ENCODE peak calls at places on chromosomes 4 and X, in ten cellular contexts. Y is NCI-H2029 treated with DMSO at 0.1 percent for 48 hours; B is NCI-H2107; C is CD8-positive, alpha-beta T cell; X is aorta; G is mucosa of gallbladder; E is GM13977; D is AG08396; U is fibroblast of lung; K is progenitor cell of endocrine pancreas. N is an unnamed sample.
A peak's percentile ranks its signal among the peaks of the same experiment; 100 is the strongest.

GRCh38 chrX:125203737-125204578 is 115.7 kb upstream of the TEX13C start:
- DNase-seq in Y (peak; percentile 35), B (no peak), C (peak; percentile 4), X (peak; percentile 75), G (peak; percentile 16), E (no peak), D (peak; percentile 11), U (peak; percentile 0), K (peak; percentile 26), N (no peak)

GRCh38 chrX:108122748-108123147 is 31.2 kb downstream of the ATG4A start:
- DNase-seq in Y (no peak), B (no peak), C (no peak), X (no peak), G (no peak), E (no peak), D (peak; percentile 9), U (peak; percentile 75), K (no peak), N (no peak)

GRCh38 chr4:55183926-55184599 is 58.7 kb upstream of the KDR start:
- DNase-seq in Y (no peak), B (no peak), C (no peak), X (no peak), G (no peak), E (no peak), D (peak; percentile 71), U (peak; percentile 97), K (no peak), N (no peak)

GRCh38 chrX:20067709-20068315 is 48.9 kb downstream of the MAP7D2 start:
- DNase-seq in Y (peak; percentile 43), B (peak; percentile 9), C (no peak), X (peak; percentile 89), G (peak; percentile 73), E (no peak), D (peak; percentile 81), U (peak; percentile 90), K (no peak), N (no peak)

GRCh38 chr4:113012122-113012725 is 37.2 kb upstream of the ANK2 start:
- DNase-seq in Y (no peak), B (no peak), C (no peak), X (no peak), G (no peak), E (no peak), D (no peak), U (no peak), K (no peak), N (no peak)

GRCh38 chr4:39655866-39656265 is 17.2 kb upstream of the SMIM14 start:
- DNase-seq in Y (no peak), B (no peak), C (no peak), X (no peak), G (no peak), E (peak; percentile 45), D (no peak), U (no peak), K (no peak), N (no peak)

GRCh38 chr4:173014113-173014558 is 154.5 kb upstream of the GALNT7 start:
- DNase-seq in Y (no peak), B (peak; percentile 7), C (no peak), X (no peak), G (no peak), E (no peak), D (peak; percentile 31), U (peak; percentile 85), K (no peak), N (no peak)

GRCh38 chr4:40395908-40396806 is 61.0 kb downstream of the CHRNA9 start:
- DNase-seq in Y (peak; percentile 95), B (peak; percentile 69), C (no peak), X (no peak), G (peak; percentile 85), E (no peak), D (no peak), U (peak; percentile 17), K (no peak), N (no peak)

GRCh38 chr4:2428496-2429213 is 9.9 kb downstream of the CFAP99 start:
- DNase-seq in Y (no peak), B (no peak), C (no peak), X (no peak), G (no peak), E (no peak), D (no peak), U (no peak), K (no peak), N (no peak)

GRCh38 chr4:77155631-77156345 is 1.2 kb upstream of the CCNG2 start:
- DNase-seq in Y (no peak), B (no peak), C (no peak), X (no peak), G (no peak), E (no peak), D (no peak), U (no peak), K (no peak), N (no peak)

GRCh38 chrX:74523870-74524735 is 90.3 kb downstream of the RLIM start:
- DNase-seq in Y (no peak), B (no peak), C (no peak), X (no peak), G (no peak), E (no peak), D (no peak), U (no peak), K (no peak), N (no peak)

GRCh38 chr4:30256105-30256828 is 463.9 kb upstream of the PCDH7 start:
- DNase-seq in Y (no peak), B (no peak), C (no peak), X (no peak), G (no peak), E (no peak), D (no peak), U (no peak), K (no peak), N (no peak)

GRCh38 chr4:188779586-188779985 is 640.3 kb downstream of the TRIML1 start:
- DNase-seq in Y (no peak), B (no peak), C (no peak), X (no peak), G (no peak), E (no peak), D (no peak), U (no peak), K (no peak), N (no peak)

GRCh38 chr4:78691971-78692814 is 84.0 kb upstream of the BMP2K start:
- DNase-seq in Y (no peak), B (no peak), C (no peak), X (no peak), G (no peak), E (peak; percentile 20), D (no peak), U (no peak), K (no peak), N (peak; percentile 94)